ENCODE peak calls at places on chromosomes 4 and X, in five cellular contexts. P is transverse colon, L is suprapubic skin, C is Panc1, X is GM23338. Y is an unnamed sample. For H3K36me3, the result is how much of the 10 kb centered on the place peaks cover.

GRCh38 chr4:3362431-3363287 is 69.8 kb downstream of the RGS12 start:
- DNase-seq in P (no peak), L (peak), C (no peak), X (no peak), Y (no peak)

GRCh38 chrX:53089224-53089842 is 4.6 kb upstream of the KANTR start:
- DNase-seq in P (peak), L (no peak), C (no peak), X (peak), Y (peak)

GRCh38 chr4:131499139-131499873 is 1649.8 kb upstream of the PCDH10 start:
- DNase-seq in P (no peak), L (no peak), C (no peak), X (no peak), Y (no peak)

GRCh38 chrX:16436348-16437188 is 213.4 kb upstream of the S100G start:
- DNase-seq in P (peak), L (peak), C (peak), X (peak), Y (peak)

GRCh38 chr4:3396611-3397010 is 45.2 kb upstream of the HGFAC start:
- DNase-seq in P (no peak), L (no peak), C (no peak), X (no peak), Y (no peak)

GRCh38 chrX:137574102-137574783 is 8.3 kb downstream of the ZIC3 start:
- DNase-seq in P (no peak), L (no peak), C (no peak), X (peak), Y (no peak)

GRCh38 chr4:29970626-29971025 is 749.5 kb upstream of the PCDH7 start:
- DNase-seq in P (no peak), L (no peak), C (no peak), X (peak), Y (no peak)

GRCh38 chr4:186643501-186644315 is 79.9 kb downstream of the FAT1 start:
- DNase-seq in P (no peak), L (no peak), C (no peak), X (no peak), Y (no peak)

GRCh38 chr4:163815776-163816175 is 321.3 kb downstream of the TMA16 start:
- DNase-seq in P (no peak), L (no peak), C (no peak), X (no peak), Y (no peak)

GRCh38 chrX:103774070-103774642 is 2.5 kb upstream of the PLP1 start:
- DNase-seq in P (no peak), L (no peak), C (no peak), X (peak), Y (peak)

GRCh38 chrX:44651347-44651746 is 108.7 kb upstream of the FUNDC1 start:
- DNase-seq in P (no peak), L (no peak), C (no peak), X (peak), Y (no peak)

GRCh38 chr4:119666653-119667091 is 38.1 kb upstream of the PDE5A start:
- DNase-seq in P (no peak), L (no peak), C (no peak), X (no peak), Y (no peak)

GRCh38 chr4:1053080-1053661 is 41.7 kb downstream of the FGFRL1 start:
- DNase-seq in P (no peak), L (peak), C (no peak), X (no peak), Y (no peak)

GRCh38 chr4:75845992-75846391 is 56.3 kb downstream of the PPEF2 start:
- DNase-seq in P (no peak), L (no peak), C (no peak), X (no peak), Y (no peak)

GRCh38 chrX:100895365-100896075 is 21.4 kb upstream of the NOX1 start:
- DNase-seq in P (peak), L (no peak), C (no peak), X (peak), Y (no peak)

GRCh38 chrX:23118890-23119527 is 119.2 kb downstream of the DDX53 start:
- DNase-seq in P (no peak), L (no peak), C (no peak), X (peak), Y (no peak)

GRCh38 chr4:151100517-151100916 is 1.1 kb downstream of the RPS3A start:
- DNase-seq in P (no peak), L (no peak), C (no peak), X (no peak), Y (no peak)

GRCh38 chr4:44446801-44447562 is 1.6 kb downstream of the KCTD8 start:
- DNase-seq in P (no peak), L (no peak), C (no peak), X (peak), Y (no peak)

GRCh38 chrX:38105216-38105725 is 98.9 kb downstream of the SYTL5 start:
- DNase-seq in P (no peak), L (no peak), C (no peak), X (no peak), Y (no peak)

GRCh38 chr4:82797591-82798081 is 960 bp downstream of the SCD5 start:
- DNase-seq in P (peak), L (no peak), C (no peak), X (peak), Y (peak)

GRCh38 chrX:110175146-110175545 is 142.7 kb downstream of the AMMECR1 start:
- DNase-seq in P (no peak), L (no peak), C (no peak), X (no peak), Y (no peak)

GRCh38 chr4:76689079-76689817 is 208.7 kb downstream of the SOWAHB start:
- DNase-seq in P (peak), L (no peak), C (no peak), X (peak), Y (peak)

GRCh38 chrX:24153175-24153795 is 3.8 kb downstream of the ZFX start:
- DNase-seq in P (no peak), L (no peak), C (no peak), X (peak), Y (no peak)

GRCh38 chrX:17689971-17690409 is 47.3 kb upstream of the SCML1 start:
- DNase-seq in P (peak), L (no peak), C (peak), X (peak), Y (peak)

GRCh38 chrX:101686574-101686973 is 26.9 kb upstream of the ARMCX2 start:
- DNase-seq in P (no peak), L (no peak), C (no peak), X (peak), Y (no peak)

GRCh38 chrX:108947205-108947604 is 210.8 kb upstream of the IRS4 start:
- DNase-seq in P (no peak), L (no peak), C (no peak), X (peak), Y (no peak)

GRCh38 chr4:73589887-73590801 is 30.1 kb downstream of the RASSF6 start:
- DNase-seq in P (no peak), L (no peak), C (no peak), X (no peak), Y (no peak)

GRCh38 chr4:1984406-1985191 is 24.2 kb downstream of the NELFA start:
- DNase-seq in P (no peak), L (peak), C (no peak), X (no peak), Y (no peak)

DNA sequence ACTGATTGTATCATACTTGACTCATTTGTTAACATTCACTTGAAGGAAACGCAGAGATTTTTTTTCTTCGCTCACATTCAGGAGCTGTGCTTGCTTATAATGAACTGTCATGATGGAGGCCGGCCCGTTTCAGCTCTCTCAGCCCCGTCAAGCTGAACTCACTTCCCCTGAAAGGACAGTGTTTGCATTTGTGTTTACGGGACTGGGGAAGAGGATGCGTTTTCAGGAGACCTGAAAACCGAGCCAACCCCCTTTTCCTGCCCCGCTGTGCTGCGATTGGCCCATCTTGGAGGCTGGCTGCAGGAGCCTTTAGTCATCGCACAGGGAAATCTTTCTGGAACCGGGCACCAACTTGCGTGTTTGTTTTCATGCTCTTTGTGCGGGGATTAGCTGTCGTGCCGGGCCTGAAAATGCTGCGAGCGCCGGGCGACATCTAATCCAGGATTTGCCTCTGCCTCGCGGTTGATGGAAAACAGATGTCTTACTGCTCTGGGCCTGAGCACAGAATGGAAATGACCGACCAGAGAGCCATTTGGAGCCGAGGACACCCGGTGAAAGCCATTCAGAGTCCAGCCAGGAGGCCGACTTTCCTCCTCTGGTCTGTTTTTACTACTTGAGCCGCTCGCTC is 18.0 kb downstream of the TRIM2 start:
- DNase-seq in P (peak), L (peak), C (no peak), X (peak), Y (peak)
- TF ChIP-seq POLR2AphosphoS5 in P (peak), L (no peak), C (no peak), X (no peak), Y (peak)

GRCh38 chr4:20723019-20723418 is 22.8 kb downstream of the PACRGL start:
- DNase-seq in P (no peak), L (no peak), C (no peak), X (no peak), Y (no peak)

GRCh38 chr4:20724915-20725314 is 24.7 kb downstream of the PACRGL start:
- DNase-seq in P (no peak), L (no peak), C (no peak), X (no peak), Y (no peak)

DNA sequence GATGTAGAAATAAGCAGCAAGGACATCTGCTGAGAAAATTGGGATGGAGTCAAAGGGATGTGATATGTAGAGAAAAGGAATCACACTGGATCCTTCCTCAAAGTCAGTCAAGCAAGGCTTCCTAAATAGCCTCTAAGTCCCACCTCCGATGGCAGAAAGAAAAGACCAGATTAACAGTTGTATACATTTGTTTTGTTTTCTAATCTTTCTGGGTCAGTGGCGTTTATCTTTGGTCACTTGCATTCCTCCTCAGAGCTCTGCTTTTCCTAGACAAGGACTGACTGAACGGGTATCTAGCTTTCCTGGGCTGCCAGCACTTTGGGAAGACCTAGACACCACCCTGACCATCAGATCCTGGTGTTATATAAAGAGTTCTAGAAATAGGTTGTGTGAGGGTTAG is 23.2 kb downstream of the PACRGL start:
- DNase-seq in P (no peak), L (no peak), C (no peak), X (no peak), Y (no peak)
- H3K36me3 ChIP-seq in P (under half), L (half or more), C (under half), X (under half), Y (under half)

DNA sequence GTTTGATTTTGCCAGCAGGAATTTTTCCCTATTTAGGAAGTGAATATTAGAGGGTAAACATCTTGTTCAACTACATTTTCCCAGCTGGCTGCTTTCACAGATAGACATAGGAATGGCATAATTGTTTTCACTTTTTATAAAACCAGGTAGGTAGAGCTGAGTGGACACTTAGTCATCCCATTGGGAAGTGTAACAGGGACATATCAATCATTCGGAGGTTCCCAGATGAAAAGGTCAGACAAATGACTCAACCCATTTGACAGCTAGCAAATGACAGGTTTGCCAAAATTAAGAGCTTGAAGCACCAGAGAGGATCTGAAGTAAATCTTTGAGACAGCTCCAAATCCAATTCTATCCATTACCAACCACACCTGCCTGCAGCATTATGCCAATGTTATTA is 205.3 kb downstream of the SLC39A8 start:
- DNase-seq in P (no peak), L (no peak), C (no peak), X (no peak), Y (no peak)
- TF ChIP-seq POLR2AphosphoS5 in P (no peak), L (no peak), C (no peak), X (no peak), Y (no peak)

GRCh38 chr4:140930556-140930955 is 174.4 kb upstream of the TBC1D9 start:
- DNase-seq in P (no peak), L (no peak), C (no peak), X (no peak), Y (no peak)
- H3K36me3 ChIP-seq in P (under half), L (under half), C (under half), X (under half), Y (under half)

DNA sequence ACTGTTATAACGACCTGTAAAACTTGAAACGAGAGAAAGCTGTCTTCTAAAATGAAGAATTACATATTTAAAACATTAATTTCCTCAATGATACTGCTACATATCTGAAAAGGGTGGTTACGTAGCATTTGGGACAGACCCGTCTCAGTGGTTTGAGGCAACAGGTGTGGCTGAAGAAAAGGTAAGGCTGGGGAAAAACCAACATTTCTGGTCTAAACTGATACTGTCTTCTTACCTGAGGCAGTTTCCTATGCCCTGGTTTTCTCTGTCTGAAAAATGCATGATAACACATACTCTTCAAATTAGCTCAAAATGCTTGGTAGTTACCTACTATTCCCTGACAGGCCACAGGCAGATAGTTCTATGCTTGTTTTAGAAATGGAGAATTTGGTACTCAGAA is 30.4 kb downstream of the PLS3 start:
- DNase-seq in P (no peak), L (no peak), C (no peak), X (no peak), Y (no peak)
- TF ChIP-seq POLR2AphosphoS5 in P (no peak), L (no peak), C (no peak), X (no peak), Y (no peak)

GRCh38 chr4:85613901-85614300 is 139.0 kb downstream of the ARHGAP24 start:
- DNase-seq in P (no peak), L (no peak), C (no peak), X (no peak), Y (no peak)
- H3K36me3 ChIP-seq in P (under half), L (under half), C (under half), X (under half), Y (under half)